ENCODE peak calls at places on chromosome 10, in four cellular contexts. C is body of pancreas, E is Peyer's patch, T is fibroblast of lung. X is an unnamed sample.

GRCh38 chr10:75037171-75038153 is 74.0 kb upstream of the SAMD8 start:
- DNase-seq in C (no peak), E (no peak), T (no peak), X (no peak)

GRCh38 chr10:38045129-38045528 is 34.7 kb downstream of the ZNF33A start:
- DNase-seq in C (no peak), E (no peak), T (no peak), X (no peak)

GRCh38 chr10:46516660-46517416 is 39.6 kb downstream of the GPRIN2 start:
- DNase-seq in C (no peak), E (peak; percentile 45), T (peak; percentile 86), X (peak; percentile 11)

GRCh38 chr10:536371-536925 is 153.0 kb downstream of the DIP2C start:
- DNase-seq in C (no peak), E (no peak), T (peak; percentile 74), X (no peak)

GRCh38 chr10:74055383-74056065 is 57.6 kb downstream of the VCL start:
- DNase-seq in C (no peak), E (no peak), T (no peak), X (no peak)

GRCh38 chr10:124056337-124056980 is 36.9 kb downstream of the CHST15 start:
- DNase-seq in C (no peak), E (no peak), T (no peak), X (no peak)

GRCh38 chr10:92387289-92387940 is 96.4 kb downstream of the MARCHF5 start:
- DNase-seq in C (peak; percentile 42), E (no peak), T (peak; percentile 73), X (peak; percentile 67)

GRCh38 chr10:14385591-14386201 is 55.0 kb upstream of the FRMD4A start:
- DNase-seq in C (no peak), E (no peak), T (no peak), X (no peak)

GRCh38 chr10:65194131-65194530 is 1672.9 kb downstream of the REEP3 start:
- DNase-seq in C (no peak), E (no peak), T (peak; percentile 44), X (no peak)

GRCh38 chr10:36038316-36038715 is 396.2 kb upstream of the FZD8 start:
- DNase-seq in C (no peak), E (no peak), T (no peak), X (no peak)

GRCh38 chr10:63720072-63720537 is 198.9 kb downstream of the REEP3 start:
- DNase-seq in C (peak; percentile 78), E (peak; percentile 81), T (peak; percentile 19), X (peak; percentile 65)

GRCh38 chr10:36489181-36489927 is 636.0 kb upstream of the ANKRD30A start:
- DNase-seq in C (no peak), E (no peak), T (no peak), X (peak; percentile 55)

GRCh38 chr10:3606309-3606708 is 178.7 kb downstream of the KLF6 start:
- DNase-seq in C (no peak), E (no peak), T (no peak), X (no peak)

GRCh38 chr10:102996876-102997275 is 78.8 kb downstream of the CNNM2 start:
- DNase-seq in C (no peak), E (no peak), T (no peak), X (no peak)

GRCh38 chr10:94358480-94358879 is 4.3 kb downstream of the NOC3L start:
- DNase-seq in C (no peak), E (no peak), T (peak; percentile 96), X (no peak)

GRCh38 chr10:117519895-117520294 is 22.7 kb upstream of the EMX2 start:
- DNase-seq in C (no peak), E (no peak), T (no peak), X (no peak)

GRCh38 chr10:124217906-124218769 is 124.7 kb upstream of the CHST15 start:
- DNase-seq in C (no peak), E (no peak), T (no peak), X (no peak)

GRCh38 chr10:52994370-52994769 is 221.8 kb upstream of the MBL2 start:
- DNase-seq in C (no peak), E (no peak), T (no peak), X (no peak)

GRCh38 chr10:122567056-122567660 is 6.6 kb downstream of the DMBT1 start:
- DNase-seq in C (peak; percentile 59), E (peak; percentile 60), T (no peak), X (peak; percentile 55)

GRCh38 chr10:34727595-34728033 is 87.5 kb downstream of the PARD3 start:
- DNase-seq in C (peak; percentile 55), E (no peak), T (no peak), X (no peak)

GRCh38 chr10:34729619-34730018 is 85.5 kb downstream of the PARD3 start:
- DNase-seq in C (no peak), E (no peak), T (no peak), X (no peak)

GRCh38 chr10:34723746-34724145 is 91.3 kb downstream of the PARD3 start:
- DNase-seq in C (peak; percentile 66), E (peak; percentile 69), T (peak; percentile 60), X (peak; percentile 46)

GRCh38 chr10:34728361-34728760 is 86.7 kb downstream of the PARD3 start:
- DNase-seq in C (no peak), E (no peak), T (no peak), X (no peak)

GRCh38 chr10:34726862-34727261 is 88.2 kb downstream of the PARD3 start:
- DNase-seq in C (no peak), E (no peak), T (no peak), X (no peak)
- H3K27ac ChIP-seq in C (peak overlapping the region; percentile 33), E (no peak overlapping the region), T (no peak overlapping the region), X (no peak overlapping the region)

GRCh38 chr10:33310853-33311252 is 23.6 kb downstream of the NRP1 start:
- DNase-seq in C (no peak), E (no peak), T (no peak), X (no peak)

GRCh38 chr10:33311640-33312039 is 22.8 kb downstream of the NRP1 start:
- DNase-seq in C (no peak), E (no peak), T (no peak), X (no peak)

GRCh38 chr10:33320288-33320687 is 14.2 kb downstream of the NRP1 start:
- DNase-seq in C (no peak), E (no peak), T (no peak), X (no peak)

GRCh38 chr10:33314788-33315561 is 19.5 kb downstream of the NRP1 start:
- DNase-seq in C (no peak), E (no peak), T (peak; percentile 60), X (no peak)

GRCh38 chr10:33315891-33316290 is 18.6 kb downstream of the NRP1 start:
- DNase-seq in C (no peak), E (no peak), T (no peak), X (no peak)
- H3K9me3 ChIP-seq in C (no peaks in the 10 kb centered on the region), E (no peaks in the 10 kb centered on the region), T (no peaks in the 10 kb centered on the region), X (no peaks in the 10 kb centered on the region)

DNA sequence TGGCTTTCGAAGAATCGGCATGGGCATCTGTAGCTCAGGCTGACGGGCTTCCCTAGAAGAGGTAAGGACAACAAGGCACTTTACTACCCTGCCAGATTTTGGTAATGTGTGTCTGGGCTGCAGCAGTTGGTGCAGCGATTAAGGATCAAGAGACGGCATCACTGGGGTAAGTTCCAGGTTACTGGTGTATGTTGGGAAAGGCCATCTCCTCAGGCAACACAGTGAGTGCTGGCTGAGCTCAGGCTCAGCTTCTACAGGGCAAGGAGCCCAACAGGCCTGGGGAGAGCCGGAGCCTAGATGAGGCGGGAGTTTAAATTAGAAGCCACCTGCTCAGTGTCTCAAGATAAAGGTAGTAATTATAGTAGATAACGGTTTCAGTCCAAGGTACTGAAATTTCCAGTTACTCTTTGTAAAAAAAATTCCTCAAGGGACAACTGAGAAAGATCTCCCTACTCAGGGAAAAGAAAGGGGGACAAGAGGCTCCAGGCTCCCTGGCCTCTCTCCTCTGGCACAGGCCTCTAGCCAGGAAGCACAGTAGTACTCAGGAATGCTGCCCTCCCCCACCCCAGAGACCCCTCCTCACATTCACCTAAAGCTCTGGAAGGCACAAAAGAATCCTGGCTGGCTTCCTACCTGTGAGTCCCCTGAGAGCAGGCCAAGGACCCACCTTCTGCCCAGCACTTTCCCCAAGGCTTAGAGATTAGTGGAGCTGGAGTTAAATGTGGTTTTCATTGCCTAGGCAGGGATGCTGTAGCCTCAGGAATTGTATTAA is 3.9 kb downstream of the CXCL12 start:
- DNase-seq in C (peak; percentile 55), E (peak; percentile 21), T (no peak), X (no peak)
- H3K27ac ChIP-seq in C (no peak overlapping the region), E (no peak overlapping the region), T (no peak overlapping the region), X (no peak overlapping the region)

DNA sequence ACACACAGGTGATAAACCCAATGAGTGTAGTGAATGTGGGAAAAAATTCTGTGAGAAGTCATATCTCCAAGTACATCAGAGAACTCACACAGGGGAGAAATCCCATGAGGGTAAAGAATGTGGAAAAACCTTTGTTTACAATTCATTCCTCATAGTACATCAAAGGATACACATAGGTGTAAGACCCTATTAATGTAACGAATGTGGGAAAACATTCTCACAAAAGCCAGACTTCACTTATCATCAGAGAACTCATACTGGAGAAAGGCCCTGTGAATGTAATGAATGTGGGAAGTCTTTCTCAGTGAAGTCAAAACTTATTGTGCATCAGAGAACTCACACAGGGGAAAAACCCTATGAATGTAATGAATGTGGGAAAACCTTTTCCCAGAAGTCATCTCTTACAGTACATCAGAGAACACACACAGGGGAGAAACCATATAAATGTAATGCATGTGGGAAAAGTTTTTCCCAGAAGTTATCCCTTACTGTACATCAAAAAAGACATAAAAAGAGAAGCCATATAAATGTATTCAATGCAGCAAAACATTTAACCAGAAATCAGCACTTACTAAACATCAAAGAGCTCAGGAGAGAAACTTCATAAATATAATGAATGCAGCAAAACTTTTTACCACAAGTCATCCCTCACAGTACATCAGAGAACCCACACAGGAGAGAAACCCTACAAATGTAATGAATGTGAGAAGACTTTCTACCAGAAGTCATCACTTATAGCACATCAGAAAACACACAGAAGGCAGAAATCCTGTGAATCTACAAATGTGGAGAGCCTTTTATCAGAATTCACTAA is 49.8 kb downstream of the ZNF239 start:
- DNase-seq in C (no peak), E (no peak), T (no peak), X (no peak)
- H3K9me3 ChIP-seq in C (peaks cover 42% of the 10 kb centered on the region), E (no peaks in the 10 kb centered on the region), T (no peaks in the 10 kb centered on the region), X (no peaks in the 10 kb centered on the region)

GRCh38 chr10:119252470-119253151 is 45.2 kb downstream of the GRK5 start:
- DNase-seq in C (no peak), E (no peak), T (no peak), X (no peak)
- H3K27ac ChIP-seq in C (peak overlapping the region; percentile 23), E (peak overlapping the region; percentile 87), T (peak overlapping the region; percentile 92), X (peak overlapping the region; percentile 68)

DNA sequence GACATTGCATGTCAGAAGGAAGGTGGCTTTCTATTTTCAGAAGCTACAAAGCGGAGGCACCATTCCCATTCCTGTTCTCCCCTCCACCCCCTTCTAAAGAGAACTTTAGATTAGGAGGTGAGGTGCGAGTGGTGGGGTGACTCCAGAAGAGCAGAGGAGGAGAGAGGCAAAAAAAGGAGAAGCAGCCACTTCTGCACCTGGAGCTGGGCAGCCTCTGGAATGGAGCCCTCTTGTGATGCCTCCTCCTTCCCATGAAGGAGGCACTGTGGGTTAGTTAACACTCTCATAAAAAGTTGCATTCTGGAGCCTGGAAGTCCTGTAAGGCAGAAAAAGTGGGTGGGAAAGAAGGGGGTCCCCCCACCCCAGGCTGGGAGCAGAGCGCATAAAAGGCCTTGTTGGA is 4.8 kb downstream of the PTF1A start:
- DNase-seq in C (no peak), E (no peak), T (no peak), X (no peak)
- H3K9me3 ChIP-seq in C (no peaks in the 10 kb centered on the region), E (no peaks in the 10 kb centered on the region), T (no peaks in the 10 kb centered on the region), X (no peaks in the 10 kb centered on the region)

X was measured in testis.